ENCODE peak calls at places on chromosomes 7 and 10, in five cellular contexts. Q is endodermal cell, E is T follicular helper cell, Y is ELR, B is nephron progenitor cell. M is an unnamed sample.

GRCh38 chr10:114987995-114988394 is 50.0 kb downstream of the TRUB1 start:
- DNase-seq in Y (peak), Q (no peak), E (no peak), B (no peak), M (no peak)

GRCh38 chr10:127920319-127921074 is 13.6 kb downstream of the PTPRE start:
- DNase-seq in E (no peak), B (no peak), Y (no peak), Q (no peak), M (no peak)

GRCh38 chr7:50335795-50336754 is 31.6 kb downstream of the IKZF1 start:
- DNase-seq in Q (peak), Y (no peak), B (no peak), E (peak), M (peak)

GRCh38 chr10:100735345-100736143 is 9.8 kb upstream of the PAX2 start:
- DNase-seq in B (peak), Y (no peak), Q (peak), E (no peak), M (no peak)

GRCh38 chr7:95867309-95867708 is 95.0 kb downstream of the DYNC1I1 start:
- DNase-seq in E (no peak), Y (no peak), B (no peak), Q (peak), M (peak)

GRCh38 chr10:33365871-33366411 is 31.5 kb upstream of the NRP1 start:
- DNase-seq in Q (no peak), Y (peak), E (no peak), B (no peak), M (no peak)

GRCh38 chr10:113561214-113561613 is 8.4 kb downstream of the HABP2 start:
- DNase-seq in Y (no peak), Q (no peak), B (no peak), E (no peak), M (no peak)

GRCh38 chr10:114541081-114541833 is 116.8 kb downstream of the ABLIM1 start:
- DNase-seq in Q (no peak), E (peak), Y (peak), B (no peak), M (no peak)

GRCh38 chr7:151117565-151117964 is 31.3 kb downstream of the AGAP3 start:
- DNase-seq in Q (no peak), E (peak), B (no peak), Y (no peak), M (no peak)